ENCODE peak calls at places on chromosomes 6 and 20, in eight cellular contexts. One of them, this sample, is unnamed.

GRCh38 chr6:157879873-157880254 is 56.8 kb downstream of the SNX9 start:
- DNase-seq in nephron progenitor cell: no peak
- DNase-seq in activated CD8-positive, alpha-beta memory T cell treated with anti-CD3 and anti-CD28 coated beads for 24 hours: no peak
- DNase-seq in fibroblast of gingiva: no peak
- DNase-seq in HS-5: no peak
- DNase-seq in ACHN: no peak
- DNase-seq in mesothelial cell of epicardium: no peak
- DNase-seq in ELR: no peak
- DNase-seq in this sample: no peak

GRCh38 chr20:689348-689747 is 13.7 kb upstream of the SCRT2 start:
- DNase-seq in fibroblast of gingiva: no peak
- DNase-seq in HS-5: no peak
- DNase-seq in ELR: no peak
- DNase-seq in ACHN: no peak
- DNase-seq in nephron progenitor cell: no peak
- DNase-seq in activated CD8-positive, alpha-beta memory T cell treated with anti-CD3 and anti-CD28 coated beads for 24 hours: no peak
- DNase-seq in mesothelial cell of epicardium: no peak
- DNase-seq in this sample: no peak

GRCh38 chr6:42363906-42364859 is 87.5 kb downstream of the TRERF1 start:
- DNase-seq in fibroblast of gingiva: no peak
- DNase-seq in mesothelial cell of epicardium: no peak
- DNase-seq in activated CD8-positive, alpha-beta memory T cell treated with anti-CD3 and anti-CD28 coated beads for 24 hours: no peak
- DNase-seq in ELR: no peak
- DNase-seq in nephron progenitor cell: no peak
- DNase-seq in ACHN: no peak
- DNase-seq in HS-5: no peak
- DNase-seq in this sample: no peak

GRCh38 chr6:156827382-156827781 is 50.2 kb downstream of the ARID1B start:
- DNase-seq in ACHN: no peak
- DNase-seq in ELR: peak; percentile 8
- DNase-seq in nephron progenitor cell: no peak
- DNase-seq in fibroblast of gingiva: peak; percentile 76
- DNase-seq in mesothelial cell of epicardium: no peak
- DNase-seq in activated CD8-positive, alpha-beta memory T cell treated with anti-CD3 and anti-CD28 coated beads for 24 hours: no peak
- DNase-seq in HS-5: no peak
- DNase-seq in this sample: no peak

GRCh38 chr6:3348821-3349220 is 90.1 kb downstream of the PSMG4 start:
- DNase-seq in activated CD8-positive, alpha-beta memory T cell treated with anti-CD3 and anti-CD28 coated beads for 24 hours: no peak
- DNase-seq in HS-5: no peak
- DNase-seq in mesothelial cell of epicardium: no peak
- DNase-seq in nephron progenitor cell: no peak
- DNase-seq in ACHN: no peak
- DNase-seq in fibroblast of gingiva: no peak
- DNase-seq in ELR: no peak
- DNase-seq in this sample: no peak

GRCh38 chr6:110538416-110539060 is 62.1 kb upstream of the SLC22A16 start:
- DNase-seq in activated CD8-positive, alpha-beta memory T cell treated with anti-CD3 and anti-CD28 coated beads for 24 hours: no peak
- DNase-seq in nephron progenitor cell: no peak
- DNase-seq in HS-5: no peak
- DNase-seq in ACHN: no peak
- DNase-seq in ELR: peak; percentile 58
- DNase-seq in mesothelial cell of epicardium: no peak
- DNase-seq in fibroblast of gingiva: peak; percentile 42
- DNase-seq in this sample: no peak

GRCh38 chr6:150641398-150642139 is 41.9 kb downstream of the PLEKHG1 start:
- DNase-seq in fibroblast of gingiva: no peak
- DNase-seq in ACHN: peak; percentile 4
- DNase-seq in activated CD8-positive, alpha-beta memory T cell treated with anti-CD3 and anti-CD28 coated beads for 24 hours: no peak
- DNase-seq in HS-5: no peak
- DNase-seq in mesothelial cell of epicardium: no peak
- DNase-seq in ELR: no peak
- DNase-seq in nephron progenitor cell: no peak
- DNase-seq in this sample: no peak

GRCh38 chr20:237479-237878 is 10.4 kb downstream of the DEFB129 start:
- DNase-seq in nephron progenitor cell: no peak
- DNase-seq in mesothelial cell of epicardium: no peak
- DNase-seq in ELR: no peak
- DNase-seq in ACHN: no peak
- DNase-seq in HS-5: no peak
- DNase-seq in activated CD8-positive, alpha-beta memory T cell treated with anti-CD3 and anti-CD28 coated beads for 24 hours: no peak
- DNase-seq in fibroblast of gingiva: no peak
- DNase-seq in this sample: no peak